ENCODE peak calls at places on chromosomes 12 and 14, in ten cellular contexts. A, I, V, O, C, Q, W, S, K and X are unnamed samples.
A peak's percentile ranks its signal among the peaks of the same experiment; 100 is the strongest.

GRCh38 chr14:89576960-89577359 is 159.9 kb upstream of the FOXN3 start:
- DNase-seq in A (no peak), I (no peak), V (no peak), O (no peak), C (no peak), Q (no peak), W (no peak), S (no peak), K (no peak), X (no peak)

GRCh38 chr12:52181757-52182156 is 10.1 kb downstream of the KRT80 start:
- DNase-seq in A (no peak), I (peak; percentile 83), V (no peak), O (no peak), C (no peak), Q (no peak), W (peak; percentile 73), S (no peak), K (no peak), X (no peak)

GRCh38 chr14:60514378-60515243 is 5.7 kb downstream of the SIX6 start:
- DNase-seq in A (peak; percentile 17), I (peak; percentile 75), V (no peak), O (no peak), C (no peak), Q (peak; percentile 89), W (no peak), S (no peak), K (no peak), X (no peak)

GRCh38 chr14:89697281-89698060 is 257.1 kb downstream of the EFCAB11 start:
- DNase-seq in A (no peak), I (no peak), V (no peak), O (no peak), C (no peak), Q (no peak), W (no peak), S (no peak), K (no peak), X (no peak)

GRCh38 chr12:57610553-57611115 is 601 bp upstream of the ARHGEF25 start:
- DNase-seq in A (no peak), I (peak; percentile 7), V (no peak), O (no peak), C (peak; percentile 45), Q (peak; percentile 63), W (no peak), S (no peak), K (no peak), X (no peak)

GRCh38 chr12:40228727-40229126 is 3.9 kb downstream of the LRRK2 start:
- DNase-seq in A (no peak), I (no peak), V (no peak), O (no peak), C (no peak), Q (no peak), W (no peak), S (no peak), K (no peak), X (no peak)

GRCh38 chr12:132904718-132905328 is 17.4 kb upstream of the CHFR start:
- DNase-seq in A (no peak), I (no peak), V (peak; percentile 89), O (no peak), C (peak; percentile 83), Q (peak; percentile 85), W (peak; percentile 11), S (peak; percentile 70), K (no peak), X (no peak)

GRCh38 chr14:91227183-91227628 is 17.3 kb downstream of the GPR68 start:
- DNase-seq in A (no peak), I (no peak), V (no peak), O (no peak), C (no peak), Q (no peak), W (no peak), S (no peak), K (no peak), X (no peak)

GRCh38 chr14:63713765-63714164 is 14.1 kb downstream of the SGPP1 start:
- DNase-seq in A (no peak), I (no peak), V (no peak), O (no peak), C (no peak), Q (no peak), W (peak; percentile 74), S (no peak), K (peak; percentile 14), X (no peak)

GRCh38 chr14:105314287-105315185 is at the start of gene PACS2:
- DNase-seq in A (peak; percentile 95), I (peak; percentile 89), V (peak; percentile 82), O (peak; percentile 61), C (peak; percentile 69), Q (peak; percentile 62), W (peak; percentile 82), S (peak; percentile 91), K (no peak), X (peak; percentile 72)

GRCh38 chr12:47797432-47797831 is 22.3 kb downstream of the HDAC7 start:
- DNase-seq in A (no peak), I (peak; percentile 14), V (no peak), O (peak; percentile 57), C (no peak), Q (no peak), W (no peak), S (peak; percentile 78), K (no peak), X (no peak)

GRCh38 chr12:6963016-6963731 is 7.3 kb downstream of the PHB2 start:
- DNase-seq in A (no peak), I (peak; percentile 61), V (peak; percentile 93), O (no peak), C (peak; percentile 96), Q (no peak), W (no peak), S (peak; percentile 87), K (no peak), X (peak; percentile 96)

GRCh38 chr14:105135700-105136395 is 32.7 kb downstream of the JAG2 start:
- DNase-seq in A (no peak), I (no peak), V (no peak), O (no peak), C (no peak), Q (no peak), W (no peak), S (no peak), K (no peak), X (no peak)

GRCh38 chr12:44581642-44582242 is 294.4 kb downstream of the NELL2 start:
- DNase-seq in A (no peak), I (no peak), V (no peak), O (no peak), C (no peak), Q (no peak), W (no peak), S (no peak), K (no peak), X (no peak)

GRCh38 chr12:76470028-76470939 is 89.3 kb downstream of the OSBPL8 start:
- DNase-seq in A (peak; percentile 47), I (no peak), V (no peak), O (peak; percentile 30), C (no peak), Q (no peak), W (peak; percentile 84), S (no peak), K (peak; percentile 91), X (peak; percentile 3)

GRCh38 chr12:20523658-20524057 is 155.3 kb downstream of the PDE3A start:
- DNase-seq in A (no peak), I (no peak), V (no peak), O (no peak), C (no peak), Q (no peak), W (no peak), S (no peak), K (peak; percentile 20), X (no peak)

GRCh38 chr12:57262126-57262822 is 11.3 kb upstream of the STAC3 start:
- DNase-seq in A (no peak), I (no peak), V (no peak), O (no peak), C (no peak), Q (no peak), W (no peak), S (no peak), K (no peak), X (no peak)

GRCh38 chr14:71550367-71550766 is 381.9 kb upstream of the RGS6 start:
- DNase-seq in A (no peak), I (no peak), V (no peak), O (no peak), C (no peak), Q (no peak), W (no peak), S (no peak), K (no peak), X (no peak)

GRCh38 chr12:94074216-94074969 is 74.0 kb upstream of the PLXNC1 start:
- DNase-seq in A (no peak), I (no peak), V (no peak), O (no peak), C (no peak), Q (no peak), W (peak; percentile 15), S (no peak), K (no peak), X (no peak)

GRCh38 chr14:93245764-93246420 is 38.8 kb downstream of the UBR7 start:
- DNase-seq in A (no peak), I (no peak), V (no peak), O (no peak), C (no peak), Q (no peak), W (no peak), S (no peak), K (no peak), X (no peak)

GRCh38 chr12:22377731-22378496 is 43.4 kb upstream of the ST8SIA1 start:
- DNase-seq in A (no peak), I (no peak), V (no peak), O (peak; percentile 5), C (no peak), Q (no peak), W (no peak), S (no peak), K (no peak), X (no peak)

GRCh38 chr14:45198551-45198950 is 54.5 kb downstream of the MIS18BP1 start:
- DNase-seq in A (no peak), I (no peak), V (no peak), O (no peak), C (no peak), Q (no peak), W (peak; percentile 35), S (no peak), K (peak; percentile 37), X (no peak)

GRCh38 chr12:102407776-102408486 is 72.4 kb downstream of the IGF1 start:
- DNase-seq in A (no peak), I (no peak), V (no peak), O (no peak), C (no peak), Q (no peak), W (no peak), S (no peak), K (no peak), X (no peak)

GRCh38 chr12:6547987-6548386 is 7.9 kb downstream of the IFFO1 start:
- DNase-seq in A (peak; percentile 28), I (no peak), V (no peak), O (no peak), C (no peak), Q (no peak), W (peak; percentile 83), S (no peak), K (no peak), X (no peak)

GRCh38 chr12:91380651-91381050 is 198.0 kb upstream of the DCN start:
- DNase-seq in A (no peak), I (no peak), V (no peak), O (no peak), C (no peak), Q (no peak), W (peak; percentile 16), S (peak; percentile 83), K (no peak), X (peak; percentile 41)

GRCh38 chr12:55829967-55830600 is 697 bp upstream of the DNAJC14 start:
- DNase-seq in A (peak; percentile 28), I (peak; percentile 55), V (peak; percentile 77), O (peak; percentile 51), C (peak; percentile 59), Q (peak; percentile 31), W (no peak), S (peak; percentile 52), K (no peak), X (no peak)

GRCh38 chr12:11573880-11574279 is 75.6 kb upstream of the ETV6 start:
- DNase-seq in A (no peak), I (no peak), V (no peak), O (no peak), C (no peak), Q (no peak), W (no peak), S (no peak), K (no peak), X (no peak)

GRCh38 chr12:93803408-93803807 is 126.2 kb downstream of the CRADD start:
- DNase-seq in A (no peak), I (no peak), V (no peak), O (peak; percentile 76), C (no peak), Q (no peak), W (peak; percentile 92), S (no peak), K (no peak), X (no peak)